ENCODE peak calls at places on chromosomes 1 and 21, in five cellular contexts. O, K, L, J and Z are unnamed samples. For H3K9me3, the result is how much of the 10 kb centered on the place peaks cover.

GRCh38 chr21:17782051-17782450 is 37.1 kb downstream of the C21orf91 start:
- DNase-seq in O (no peak), K (no peak), L (no peak), J (no peak), Z (peak)

GRCh38 chr1:72066431-72066830 is 215.9 kb downstream of the NEGR1 start:
- DNase-seq in O (no peak), K (no peak), L (no peak), J (no peak), Z (no peak)

GRCh38 chr1:50977575-50978143 is 7.6 kb downstream of the CDKN2C start:
- DNase-seq in O (peak), K (peak), L (no peak), J (peak), Z (no peak)

GRCh38 chr1:185017338-185017737 is 28.0 kb upstream of the RNF2 start:
- DNase-seq in O (peak), K (no peak), L (peak), J (no peak), Z (no peak)

GRCh38 chr1:67888208-67888607 is 54.9 kb upstream of the GNG12 start:
- DNase-seq in O (no peak), K (no peak), L (no peak), J (no peak), Z (no peak)

GRCh38 chr1:217493290-217493689 is 137.6 kb downstream of the GPATCH2 start:
- DNase-seq in O (no peak), K (no peak), L (no peak), J (no peak), Z (no peak)

GRCh38 chr1:174197547-174197946 is 38.2 kb downstream of the RABGAP1L start:
- DNase-seq in O (no peak), K (peak), L (no peak), J (no peak), Z (no peak)

GRCh38 chr1:212525479-212526110 is 83.0 kb upstream of the ATF3 start:
- DNase-seq in O (no peak), K (no peak), L (no peak), J (no peak), Z (no peak)

GRCh38 chr1:35646043-35646442 is 4.7 kb upstream of the PSMB2 start:
- DNase-seq in O (no peak), K (no peak), L (no peak), J (no peak), Z (no peak)

GRCh38 chr1:88276158-88276557 is 407.9 kb upstream of the PKN2 start:
- DNase-seq in O (no peak), K (no peak), L (no peak), J (no peak), Z (no peak)

GRCh38 chr1:152870831-152871730 is 7.0 kb upstream of the SMCP start:
- DNase-seq in O (no peak), K (no peak), L (peak), J (no peak), Z (no peak)

GRCh38 chr1:193569696-193570269 is 383.4 kb upstream of the B3GALT2 start:
- DNase-seq in O (no peak), K (no peak), L (no peak), J (no peak), Z (no peak)

GRCh38 chr1:162033445-162033844 is 9.8 kb upstream of the OLFML2B start:
- DNase-seq in O (no peak), K (peak), L (no peak), J (no peak), Z (no peak)

GRCh38 chr1:52140633-52141512 is 1.0 kb upstream of the ZFYVE9 start:
- DNase-seq in O (no peak), K (no peak), L (no peak), J (no peak), Z (no peak)

GRCh38 chr1:3409737-3410434 is 44.6 kb upstream of the ARHGEF16 start:
- DNase-seq in O (peak), K (peak), L (no peak), J (no peak), Z (no peak)

GRCh38 chr1:37094302-37094701 is 60.0 kb upstream of the GRIK3 start:
- DNase-seq in O (no peak), K (no peak), L (no peak), J (peak), Z (no peak)

GRCh38 chr1:187836557-187836956 is 1007.8 kb downstream of the PLA2G4A start:
- DNase-seq in O (no peak), K (no peak), L (no peak), J (no peak), Z (no peak)

GRCh38 chr1:83495560-83495959 is 503.4 kb downstream of the TTLL7 start:
- DNase-seq in O (no peak), K (no peak), L (no peak), J (no peak), Z (no peak)

GRCh38 chr1:78440381-78440793 is 50.4 kb upstream of the PTGFR start:
- DNase-seq in O (no peak), K (no peak), L (no peak), J (no peak), Z (no peak)

GRCh38 chr1:218775476-218776170 is 398.1 kb upstream of the LYPLAL1 start:
- DNase-seq in O (peak), K (no peak), L (no peak), J (no peak), Z (no peak)

GRCh38 chr1:93186667-93187066 is 6.1 kb downstream of the CCDC18 start:
- DNase-seq in O (no peak), K (no peak), L (no peak), J (no peak), Z (no peak)
- H3K27ac ChIP-seq in O (no peak), K (no peak), L (no peak), J (peak), Z (no peak)

DNA sequence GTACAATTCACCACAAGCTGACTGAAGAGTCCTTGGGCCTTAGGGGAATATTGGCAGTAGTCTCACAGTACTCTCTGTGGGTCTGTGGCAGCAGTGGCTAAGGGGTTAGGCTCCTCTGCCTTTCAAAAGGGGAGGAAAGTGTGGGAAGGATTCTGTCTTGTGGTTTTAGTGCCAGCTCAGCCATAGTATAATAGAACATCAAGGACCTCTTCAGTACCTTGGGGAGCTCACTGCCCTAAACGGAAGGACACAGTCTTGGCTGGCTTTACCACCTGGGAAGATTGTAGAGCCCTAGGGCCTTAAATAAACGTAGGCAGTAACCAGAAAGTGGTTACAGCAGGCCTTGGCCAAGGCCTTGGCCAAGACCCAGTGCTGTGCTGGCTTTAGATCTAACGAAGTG is 265.7 kb downstream of the COL11A1 start:
- DNase-seq in O (no peak), K (no peak), L (no peak), J (no peak), Z (no peak)
- TF ChIP-seq CTCF in O (no peak), K (no peak), L (no peak), J (no peak), Z (no peak)

GRCh38 chr21:45631540-45631939 is 12.0 kb upstream of the PCBP3 start:
- DNase-seq in O (peak), K (no peak), L (no peak), J (peak), Z (no peak)

GRCh38 chr21:45632165-45632896 is 11.2 kb upstream of the PCBP3 start:
- DNase-seq in O (no peak), K (no peak), L (no peak), J (no peak), Z (no peak)

GRCh38 chr21:45630066-45630694 is 13.3 kb upstream of the PCBP3 start:
- DNase-seq in O (peak), K (no peak), L (no peak), J (no peak), Z (no peak)

GRCh38 chr21:45629046-45629981 is 14.2 kb upstream of the PCBP3 start:
- DNase-seq in O (no peak), K (no peak), L (no peak), J (no peak), Z (no peak)

GRCh38 chr21:45630876-45631275 is 12.6 kb upstream of the PCBP3 start:
- DNase-seq in O (peak), K (no peak), L (no peak), J (no peak), Z (no peak)
- H3K9me3 ChIP-seq in O (under half), K (under half), L (under half), J (under half), Z (under half)

GRCh38 chr1:44060830-44061267 is 29.6 kb upstream of the SLC6A9 start:
- DNase-seq in O (no peak), K (no peak), L (no peak), J (no peak), Z (no peak)
- H3K27ac ChIP-seq in O (no peak), K (no peak), L (no peak), J (no peak), Z (no peak)

DNA sequence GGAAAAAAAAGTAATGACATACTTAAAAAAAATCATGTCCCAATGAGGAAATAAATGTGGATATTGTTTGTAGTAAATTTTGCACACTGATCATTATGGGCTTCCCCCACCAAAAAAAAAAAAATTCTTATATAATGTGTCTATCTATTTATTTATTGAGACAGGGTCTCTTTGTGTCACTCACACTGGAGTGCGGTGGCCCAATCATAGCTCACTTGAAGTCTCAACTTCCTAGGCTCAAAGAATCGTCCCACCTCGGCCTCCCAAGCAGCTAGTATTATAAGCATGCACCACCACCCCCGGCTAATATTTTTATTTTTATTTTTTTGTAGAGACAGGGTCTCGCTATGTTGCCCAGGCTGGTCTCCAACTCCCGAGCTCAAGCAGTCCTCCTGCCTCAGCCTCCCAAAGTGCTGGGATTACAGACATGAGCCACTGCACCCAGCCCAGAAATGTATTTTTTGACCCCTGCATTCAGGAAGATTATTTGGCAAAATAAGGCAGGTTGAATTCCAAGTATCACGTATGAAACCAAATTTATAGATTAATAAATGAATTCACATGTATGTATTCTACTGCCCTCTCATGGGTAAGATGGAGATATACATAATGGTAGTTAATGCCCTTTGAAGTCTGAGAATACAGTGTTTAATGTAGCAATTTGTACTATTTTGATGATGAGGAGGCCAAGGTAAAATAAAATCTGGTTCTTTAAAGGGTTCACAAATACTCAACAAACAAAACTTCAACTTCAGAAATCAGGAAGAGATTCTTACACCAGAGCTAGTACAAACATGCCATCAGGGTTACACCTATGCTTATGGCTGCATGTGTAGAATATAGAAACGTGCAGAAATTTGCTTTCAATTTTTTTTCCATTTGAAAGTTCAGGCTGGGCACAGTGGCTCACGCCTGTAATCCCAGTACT is 1.4 kb upstream of the DENND2C start:
- DNase-seq in O (no peak), K (no peak), L (no peak), J (no peak), Z (no peak)
- TF ChIP-seq CTCF in O (peak), K (peak), L (peak), J (no peak), Z (peak)

GRCh38 chr21:9753943-9754342 is 767.4 kb upstream of the TPTE start:
- DNase-seq in O (no peak), K (no peak), L (no peak), J (no peak), Z (no peak)
- H3K9me3 ChIP-seq in O (under half), K (under half), L (under half), J (under half), Z (under half)

GRCh38 chr1:27358038-27358927 is 8.5 kb downstream of the MAP3K6 start:
- DNase-seq in O (no peak), K (no peak), L (no peak), J (no peak), Z (no peak)

GRCh38 chr1:27356277-27356627 is 10.5 kb downstream of the MAP3K6 start:
- DNase-seq in O (no peak), K (no peak), L (no peak), J (no peak), Z (no peak)

GRCh38 chr1:27357281-27358037 is 9.3 kb downstream of the MAP3K6 start:
- DNase-seq in O (peak), K (peak), L (no peak), J (peak), Z (peak)

GRCh38 chr1:27355683-27356082 is 11.1 kb downstream of the MAP3K6 start:
- DNase-seq in O (no peak), K (no peak), L (no peak), J (no peak), Z (no peak)

DNA sequence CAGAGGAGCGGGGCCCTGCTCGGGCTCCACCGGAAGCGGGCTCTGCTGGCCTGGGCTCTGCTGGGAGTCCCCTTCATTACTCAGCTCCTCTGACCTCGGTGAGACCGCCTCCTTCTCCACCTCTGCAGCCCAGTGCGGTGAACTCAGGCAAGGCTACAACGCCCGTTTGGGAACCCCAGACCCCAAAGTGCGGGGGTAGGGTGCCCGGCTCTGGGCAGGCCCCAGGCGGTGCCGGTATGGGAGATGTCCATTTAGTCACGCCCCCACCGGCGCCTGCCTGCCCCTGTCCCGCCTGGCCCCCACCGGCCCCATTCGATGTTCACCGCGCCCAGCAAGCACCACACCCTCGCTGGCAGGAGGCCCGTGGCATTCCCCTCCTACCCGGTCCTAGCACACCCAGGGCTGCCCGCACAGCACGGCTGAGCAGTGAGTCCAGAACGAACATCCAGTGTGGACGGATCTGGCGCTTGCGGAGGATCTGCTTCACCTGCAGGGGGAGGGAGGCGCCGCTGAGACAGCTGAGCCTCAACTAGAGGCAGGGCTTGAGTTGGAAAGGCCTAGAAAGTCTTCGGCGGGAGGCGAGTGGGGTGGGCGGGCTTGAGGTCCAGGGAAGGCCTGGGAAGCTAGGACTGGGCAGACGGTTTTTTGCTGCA is 10.0 kb downstream of the MAP3K6 start:
- DNase-seq in O (no peak), K (no peak), L (no peak), J (peak), Z (peak)
- H3K27ac ChIP-seq in O (no peak), K (no peak), L (peak), J (peak), Z (peak)